ENCODE peak calls at places on chromosomes 16 and 17, in four cellular contexts. Q is HepG2, F is GM12878, N is K562. A is an unnamed sample.

GRCh38 chr16:84718-85452 is 6.9 kb downstream of the MPG start:
- DNase-seq in Q (no peak), F (peak; percentile 65), N (no peak), A (no peak)

GRCh38 chr17:76036497-76037380 is 9.6 kb upstream of the EVPL start:
- DNase-seq in Q (no peak), F (no peak), N (no peak), A (no peak)

GRCh38 chr16:972316-973002 is 1.7 kb upstream of the LMF1 start:
- DNase-seq in Q (peak; percentile 85), F (no peak), N (no peak), A (no peak)

GRCh38 chr17:29091591-29092291 is 48.8 kb downstream of the PIPOX start:
- DNase-seq in Q (no peak), F (no peak), N (no peak), A (no peak)

GRCh38 chr17:82497483-82498405 is 21.8 kb upstream of the FOXK2 start:
- DNase-seq in Q (no peak), F (no peak), N (peak; percentile 69), A (no peak)

GRCh38 chr17:44547625-44548297 is 9.5 kb upstream of the FZD2 start:
- DNase-seq in Q (no peak), F (no peak), N (no peak), A (no peak)

GRCh38 chr17:3710951-3711383 is 12.7 kb upstream of the HASPIN start:
- DNase-seq in Q (no peak), F (peak; percentile 100), N (no peak), A (no peak)

GRCh38 chr17:3475812-3476686 is at the start of gene ASPA:
- DNase-seq in Q (no peak), F (no peak), N (no peak), A (no peak)

GRCh38 chr16:21987498-21987897 is 13.4 kb downstream of the PDZD9 start:
- DNase-seq in Q (no peak), F (no peak), N (no peak), A (no peak)

GRCh38 chr17:863880-864279 is 81.7 kb downstream of the MRM3 start:
- DNase-seq in Q (no peak), F (no peak), N (no peak), A (no peak)

GRCh38 chr17:28712037-28712704 is 483 bp upstream of the PROCA1 start:
- DNase-seq in Q (no peak), F (no peak), N (peak; percentile 90), A (peak; percentile 85)

GRCh38 chr17:78608804-78609186 is 31.6 kb upstream of the DNAH17 start:
- DNase-seq in Q (no peak), F (no peak), N (no peak), A (no peak)

GRCh38 chr16:71781741-71782140 is 26.9 kb downstream of the AP1G1 start:
- DNase-seq in Q (peak; percentile 21), F (no peak), N (no peak), A (no peak)
- TF ChIP-seq EP300 in Q (no peak), F (no peak), N (no peak), A (no peak)

GRCh38 chr16:53517851-53518250 is 14.8 kb upstream of the AKTIP start:
- DNase-seq in Q (no peak), F (no peak), N (no peak), A (no peak)

GRCh38 chr16:53515811-53516210 is 12.8 kb upstream of the AKTIP start:
- DNase-seq in Q (no peak), F (no peak), N (no peak), A (no peak)

GRCh38 chr16:53519417-53520091 is 16.5 kb upstream of the AKTIP start:
- DNase-seq in Q (no peak), F (no peak), N (no peak), A (no peak)

GRCh38 chr16:53515259-53515658 is 12.2 kb upstream of the AKTIP start:
- DNase-seq in Q (no peak), F (no peak), N (no peak), A (no peak)

GRCh38 chr16:53518550-53519416 is 15.8 kb upstream of the AKTIP start:
- DNase-seq in Q (no peak), F (peak; percentile 97), N (peak; percentile 39), A (no peak)
- TF ChIP-seq CREB1 in Q (no peak), F (peak; percentile 93), N (no peak), A (no peak)

GRCh38 chr16:87461466-87461975 is 31.3 kb downstream of the ZCCHC14 start:
- DNase-seq in Q (peak; percentile 97), F (no peak), N (peak; percentile 96), A (peak; percentile 87)

GRCh38 chr16:87463722-87464690 is 28.8 kb downstream of the ZCCHC14 start:
- DNase-seq in Q (peak; percentile 30), F (no peak), N (peak; percentile 52), A (no peak)

GRCh38 chr16:87465306-87465705 is 27.5 kb downstream of the ZCCHC14 start:
- DNase-seq in Q (peak; percentile 79), F (no peak), N (peak; percentile 73), A (no peak)

GRCh38 chr16:87466975-87467501 is 25.8 kb downstream of the ZCCHC14 start:
- DNase-seq in Q (no peak), F (no peak), N (no peak), A (no peak)

DNA sequence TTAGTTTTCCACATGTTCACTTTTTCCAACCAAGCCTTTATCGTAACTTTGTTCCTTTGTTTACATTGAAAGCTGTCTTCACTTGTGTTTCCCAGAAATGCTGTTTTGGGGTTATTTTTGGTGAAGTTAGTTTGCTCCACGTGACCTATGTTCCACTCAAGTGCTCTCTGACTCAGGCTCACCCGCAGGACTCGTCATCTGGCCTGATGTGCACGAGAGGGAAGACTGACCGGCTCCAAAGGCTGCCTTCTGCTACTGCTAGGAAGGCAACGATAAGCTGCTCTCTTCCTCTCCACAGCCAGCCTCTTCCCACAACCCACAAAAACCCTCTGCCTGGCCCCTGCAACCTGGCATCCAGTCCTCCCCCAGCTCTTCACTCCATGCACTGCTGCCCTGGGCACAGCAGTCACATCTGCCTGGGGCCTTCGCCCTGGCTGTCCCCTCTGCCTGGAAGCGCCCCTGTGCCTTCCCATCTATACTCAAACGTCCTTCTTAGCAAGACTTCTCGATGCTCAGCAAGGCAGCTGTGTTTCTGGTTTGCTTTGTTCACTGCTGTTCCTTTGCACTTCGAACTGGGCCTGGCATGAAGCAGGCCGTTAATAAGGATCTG is 28.0 kb downstream of the ZCCHC14 start:
- DNase-seq in Q (no peak), F (no peak), N (peak; percentile 82), A (no peak)
- TF ChIP-seq EP300 in Q (no peak), F (no peak), N (peak; percentile 24), A (no peak)

DNA sequence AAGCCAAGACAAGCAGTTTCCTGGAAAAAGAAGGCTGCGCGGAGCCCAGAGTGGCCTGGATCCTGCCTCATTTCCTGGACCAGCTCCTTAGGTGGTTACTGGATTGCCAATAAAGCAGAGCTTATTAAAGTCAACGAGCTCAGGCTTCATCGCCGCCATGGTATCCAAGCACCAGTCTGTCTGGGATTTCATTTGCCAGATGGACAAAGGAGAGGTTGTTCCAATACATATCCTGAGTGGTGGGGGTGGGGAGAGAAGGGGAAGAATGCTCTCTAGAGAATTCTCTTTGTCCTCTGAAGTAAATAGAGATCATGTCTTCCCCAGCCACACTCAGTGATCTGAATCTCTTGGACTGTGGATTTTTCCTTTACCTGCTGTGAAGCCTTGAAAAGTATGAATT is 17.8 kb downstream of the PRAC1 start:
- DNase-seq in Q (no peak), F (no peak), N (no peak), A (no peak)
- TF ChIP-seq CREB1 in Q (no peak), F (no peak), N (no peak), A (no peak)

DNA sequence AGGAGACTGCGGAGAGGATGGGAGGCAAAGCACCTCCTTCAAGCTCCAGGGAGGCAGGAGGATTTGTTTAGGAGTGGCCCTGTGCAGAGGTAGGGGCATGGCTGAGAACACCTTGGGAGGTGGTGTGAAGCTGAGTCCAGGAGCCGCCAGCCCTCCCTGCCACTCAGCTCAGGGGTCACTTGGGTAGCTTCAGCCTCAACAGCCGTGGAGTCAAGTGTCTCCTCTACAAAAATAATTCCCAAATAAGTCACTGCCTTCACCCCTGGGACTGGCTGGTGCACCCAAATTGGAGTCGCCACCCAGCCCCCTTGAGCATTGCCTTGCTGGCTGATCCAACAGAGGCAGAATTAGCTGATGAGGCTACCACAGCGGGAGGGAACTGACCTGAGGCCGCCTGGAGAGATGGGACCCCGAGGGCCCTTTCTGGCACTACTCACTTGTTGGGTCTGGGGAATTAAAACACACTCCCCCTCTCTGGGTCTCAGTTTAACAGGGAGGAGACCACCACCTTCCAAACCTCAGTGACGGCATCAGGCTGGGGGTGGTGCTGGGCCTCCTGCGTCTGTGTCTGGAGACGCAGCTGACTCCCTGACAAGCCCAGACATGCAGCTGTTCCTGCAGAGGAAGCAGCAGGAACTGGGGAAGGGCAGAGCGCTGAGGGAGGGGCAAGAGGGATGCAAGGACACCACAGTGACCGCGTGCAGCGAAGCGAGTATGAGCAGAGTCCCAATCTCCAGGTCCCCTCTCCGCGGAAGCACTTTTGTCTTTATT is 87.9 kb upstream of the TOB1 start:
- DNase-seq in Q (no peak), F (no peak), N (no peak), A (no peak)
- TF ChIP-seq EP300 in Q (no peak), F (no peak), N (no peak), A (no peak)

GRCh38 chr16:49348408-49349176 is 25.0 kb upstream of the C16orf78 start:
- DNase-seq in Q (no peak), F (no peak), N (peak; percentile 22), A (no peak)
- TF ChIP-seq CREB1 in Q (no peak), F (no peak), N (no peak), A (no peak)

DNA sequence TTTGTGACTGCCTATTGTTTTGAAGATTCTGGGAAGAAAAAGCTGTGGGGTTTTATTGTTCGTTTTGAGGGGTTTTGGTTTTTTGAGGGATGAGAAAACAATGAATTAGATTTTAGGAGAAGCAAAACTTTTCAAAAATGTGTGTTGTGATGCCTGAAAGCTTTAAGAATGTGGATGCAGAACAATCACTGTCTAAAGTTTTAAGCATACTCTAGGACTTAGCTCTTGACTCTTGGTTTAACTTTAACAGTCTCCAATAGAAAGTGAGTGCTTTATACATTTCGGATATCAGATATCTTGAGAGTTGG is 914 bp downstream of the CFAP52 start:
- DNase-seq in Q (no peak), F (no peak), N (no peak), A (no peak)
- TF ChIP-seq EP300 in Q (no peak), F (no peak), N (no peak), A (no peak)

GRCh38 chr17:79675413-79675725 is 55.4 kb upstream of the ENPP7 start:
- DNase-seq in Q (no peak), F (no peak), N (no peak), A (no peak)
- TF ChIP-seq CREB1 in Q (no peak), F (no peak), N (no peak), A (no peak)

A was measured in H1.